ENCODE peak calls at places on chromosome 12, in six cellular contexts. One of them, this sample, is unnamed.

GRCh38 chr12:130576286-130576933 is 139.7 kb downstream of the RIMBP2 start:
- DNase-seq in upper lobe of left lung: no peak
- DNase-seq in B cell: no peak
- DNase-seq in A549: no peak
- DNase-seq in H9: peak; percentile 22
- DNase-seq in heart right ventricle: no peak
- DNase-seq in this sample: no peak

GRCh38 chr12:264269-264668 is 1.6 kb upstream of the SLC6A13 start:
- DNase-seq in upper lobe of left lung: no peak
- DNase-seq in B cell: no peak
- DNase-seq in A549: no peak
- DNase-seq in H9: no peak
- DNase-seq in heart right ventricle: no peak
- DNase-seq in this sample: no peak

GRCh38 chr12:18120899-18121298 is 30.9 kb upstream of the RERGL start:
- DNase-seq in upper lobe of left lung: no peak
- DNase-seq in B cell: no peak
- DNase-seq in A549: no peak
- DNase-seq in H9: no peak
- DNase-seq in heart right ventricle: no peak
- DNase-seq in this sample: no peak

GRCh38 chr12:24719293-24719721 is 229.6 kb downstream of the BCAT1 start:
- DNase-seq in upper lobe of left lung: no peak
- DNase-seq in B cell: peak; percentile 50
- DNase-seq in A549: no peak
- DNase-seq in H9: no peak
- DNase-seq in heart right ventricle: no peak
- DNase-seq in this sample: no peak

GRCh38 chr12:138171-138897 is 71.8 kb downstream of the IQSEC3 start:
- DNase-seq in upper lobe of left lung: no peak
- DNase-seq in B cell: no peak
- DNase-seq in A549: no peak
- DNase-seq in H9: no peak
- DNase-seq in heart right ventricle: no peak
- DNase-seq in this sample: no peak

GRCh38 chr12:104681012-104681690 is 224.4 kb downstream of the CHST11 start:
- DNase-seq in upper lobe of left lung: no peak
- DNase-seq in B cell: no peak
- DNase-seq in A549: no peak
- DNase-seq in H9: no peak
- DNase-seq in heart right ventricle: no peak
- DNase-seq in this sample: no peak

GRCh38 chr12:104622942-104623341 is 166.2 kb downstream of the CHST11 start:
- DNase-seq in upper lobe of left lung: no peak
- DNase-seq in B cell: no peak
- DNase-seq in A549: no peak
- DNase-seq in H9: no peak
- DNase-seq in heart right ventricle: no peak
- DNase-seq in this sample: no peak

GRCh38 chr12:34297790-34298164 is 275.5 kb downstream of the ALG10 start:
- DNase-seq in upper lobe of left lung: no peak
- DNase-seq in B cell: no peak
- DNase-seq in A549: no peak
- DNase-seq in H9: no peak
- DNase-seq in heart right ventricle: peak; percentile 3
- DNase-seq in this sample: no peak

GRCh38 chr12:125065753-125066570 is 727 bp downstream of the AACS start:
- DNase-seq in upper lobe of left lung: no peak
- DNase-seq in B cell: no peak
- DNase-seq in A549: peak; percentile 28
- DNase-seq in H9: no peak
- DNase-seq in heart right ventricle: peak; percentile 23
- DNase-seq in this sample: peak; percentile 37

GRCh38 chr12:66965613-66966012 is 286.7 kb upstream of the GRIP1 start:
- DNase-seq in upper lobe of left lung: no peak
- DNase-seq in B cell: no peak
- DNase-seq in A549: no peak
- DNase-seq in H9: no peak
- DNase-seq in heart right ventricle: no peak
- DNase-seq in this sample: no peak

GRCh38 chr12:86623267-86623666 is 367.1 kb upstream of the MGAT4C start:
- DNase-seq in upper lobe of left lung: no peak
- DNase-seq in B cell: no peak
- DNase-seq in A549: no peak
- DNase-seq in H9: no peak
- DNase-seq in heart right ventricle: no peak
- DNase-seq in this sample: no peak

GRCh38 chr12:49043241-49043640 is 17.4 kb downstream of the KMT2D start:
- DNase-seq in upper lobe of left lung: no peak
- DNase-seq in B cell: no peak
- DNase-seq in A549: no peak
- DNase-seq in H9: no peak
- DNase-seq in heart right ventricle: no peak
- DNase-seq in this sample: no peak

GRCh38 chr12:26080911-26081310 is 43.9 kb downstream of the BHLHE41 start:
- DNase-seq in upper lobe of left lung: no peak
- DNase-seq in B cell: no peak
- DNase-seq in A549: no peak
- DNase-seq in H9: no peak
- DNase-seq in heart right ventricle: no peak
- DNase-seq in this sample: no peak

GRCh38 chr12:123040106-123040505 is 59.6 kb downstream of the ARL6IP4 start:
- DNase-seq in upper lobe of left lung: no peak
- DNase-seq in B cell: no peak
- DNase-seq in A549: no peak
- DNase-seq in H9: no peak
- DNase-seq in heart right ventricle: no peak
- DNase-seq in this sample: no peak

GRCh38 chr12:109523504-109523903 is 46.1 kb downstream of the UBE3B start:
- DNase-seq in upper lobe of left lung: no peak
- DNase-seq in B cell: no peak
- DNase-seq in A549: no peak
- DNase-seq in H9: no peak
- DNase-seq in heart right ventricle: no peak
- DNase-seq in this sample: no peak

GRCh38 chr12:103758310-103759089 is 82.5 kb downstream of the NT5DC3 start:
- DNase-seq in upper lobe of left lung: no peak
- DNase-seq in B cell: no peak
- DNase-seq in A549: no peak
- DNase-seq in H9: no peak
- DNase-seq in heart right ventricle: no peak
- DNase-seq in this sample: no peak

GRCh38 chr12:54206807-54207206 is 18.0 kb upstream of the SMUG1 start:
- DNase-seq in upper lobe of left lung: no peak
- DNase-seq in B cell: no peak
- DNase-seq in A549: no peak
- DNase-seq in H9: no peak
- DNase-seq in heart right ventricle: no peak
- DNase-seq in this sample: no peak

GRCh38 chr12:85633491-85633890 is 202.7 kb downstream of the RASSF9 start:
- DNase-seq in upper lobe of left lung: no peak
- DNase-seq in B cell: no peak
- DNase-seq in A549: no peak
- DNase-seq in H9: no peak
- DNase-seq in heart right ventricle: no peak
- DNase-seq in this sample: no peak

GRCh38 chr12:47741340-47741703 is 16.0 kb upstream of the ENDOU start:
- DNase-seq in upper lobe of left lung: peak; percentile 81
- DNase-seq in B cell: peak; percentile 61
- DNase-seq in A549: no peak
- DNase-seq in H9: no peak
- DNase-seq in heart right ventricle: peak; percentile 84
- DNase-seq in this sample: no peak

GRCh38 chr12:91053951-91054715 is 3.7 kb downstream of the KERA start:
- DNase-seq in upper lobe of left lung: no peak
- DNase-seq in B cell: no peak
- DNase-seq in A549: no peak
- DNase-seq in H9: no peak
- DNase-seq in heart right ventricle: no peak
- DNase-seq in this sample: no peak

GRCh38 chr12:104485651-104486341 is 29.0 kb downstream of the CHST11 start:
- DNase-seq in upper lobe of left lung: no peak
- DNase-seq in B cell: no peak
- DNase-seq in A549: no peak
- DNase-seq in H9: no peak
- DNase-seq in heart right ventricle: no peak
- DNase-seq in this sample: no peak

GRCh38 chr12:101570022-101570421 is 24.7 kb upstream of the MYBPC1 start:
- DNase-seq in upper lobe of left lung: no peak
- DNase-seq in B cell: no peak
- DNase-seq in A549: no peak
- DNase-seq in H9: no peak
- DNase-seq in heart right ventricle: no peak
- DNase-seq in this sample: no peak

GRCh38 chr12:47590771-47591368 is 115.0 kb downstream of the RPAP3 start:
- DNase-seq in upper lobe of left lung: no peak
- DNase-seq in B cell: no peak
- DNase-seq in A549: no peak
- DNase-seq in H9: no peak
- DNase-seq in heart right ventricle: no peak
- DNase-seq in this sample: no peak

GRCh38 chr12:57724003-57724935 is 14.3 kb downstream of the AGAP2 start:
- DNase-seq in upper lobe of left lung: no peak
- DNase-seq in B cell: no peak
- DNase-seq in A549: no peak
- DNase-seq in H9: no peak
- DNase-seq in heart right ventricle: no peak
- DNase-seq in this sample: peak; percentile 32

DNA sequence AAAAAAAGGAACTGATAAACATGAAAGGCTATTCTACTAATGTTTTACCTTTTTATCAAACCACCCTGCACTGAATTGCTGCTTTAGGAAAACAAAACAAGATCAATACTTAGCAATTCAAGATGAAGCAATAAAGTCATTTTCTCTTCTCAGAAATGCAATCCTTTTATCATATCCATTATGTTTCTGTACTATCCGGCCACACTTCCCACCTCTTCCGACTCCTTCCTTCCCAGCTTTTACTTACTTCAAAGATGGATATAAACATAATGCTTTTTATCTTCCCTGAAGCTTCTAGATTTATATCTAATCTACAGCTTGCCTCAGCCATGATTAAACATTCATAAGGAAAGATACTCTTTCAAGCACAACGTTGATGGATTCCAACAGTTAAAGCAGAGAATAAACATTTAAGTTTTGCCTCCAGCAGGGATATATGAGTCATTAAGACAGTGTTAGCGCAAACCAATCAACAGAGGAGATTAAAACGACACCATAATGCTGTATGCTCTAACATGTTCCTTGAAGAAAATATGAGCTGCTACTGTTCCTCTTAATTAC is 74.7 kb upstream of the BBS10 start:
- DNase-seq in upper lobe of left lung: no peak
- DNase-seq in B cell: no peak
- DNase-seq in A549: no peak
- DNase-seq in H9: no peak
- DNase-seq in heart right ventricle: no peak
- DNase-seq in this sample: no peak
- TF ChIP-seq CTCF in upper lobe of left lung: no peak
- TF ChIP-seq CTCF in B cell: no peak
- TF ChIP-seq CTCF in A549: no peak
- TF ChIP-seq CTCF in H9: no peak
- TF ChIP-seq CTCF in heart right ventricle: no peak
- TF ChIP-seq CTCF in this sample: no peak

GRCh38 chr12:13044002-13044858 is at the start of gene FAM234B:
- DNase-seq in upper lobe of left lung: peak; percentile 78
- DNase-seq in B cell: peak; percentile 67
- DNase-seq in A549: peak; percentile 88
- DNase-seq in H9: peak; percentile 87
- DNase-seq in heart right ventricle: peak; percentile 88
- DNase-seq in this sample: peak; percentile 87
- TF ChIP-seq CTCF in upper lobe of left lung: peak; percentile 37
- TF ChIP-seq CTCF in B cell: no peak
- TF ChIP-seq CTCF in A549: peak; percentile 28
- TF ChIP-seq CTCF in H9: peak; percentile 57
- TF ChIP-seq CTCF in heart right ventricle: peak; percentile 43
- TF ChIP-seq CTCF in this sample: peak; percentile 17

GRCh38 chr12:29569392-29569791 is 71.9 kb upstream of the OVCH1 start:
- DNase-seq in upper lobe of left lung: no peak
- DNase-seq in B cell: no peak
- DNase-seq in A549: no peak
- DNase-seq in H9: no peak
- DNase-seq in heart right ventricle: no peak
- DNase-seq in this sample: no peak

GRCh38 chr12:29572938-29573337 is 75.5 kb upstream of the OVCH1 start:
- DNase-seq in upper lobe of left lung: no peak
- DNase-seq in B cell: no peak
- DNase-seq in A549: no peak
- DNase-seq in H9: no peak
- DNase-seq in heart right ventricle: no peak
- DNase-seq in this sample: no peak

GRCh38 chr12:29578070-29578469 is 80.6 kb upstream of the OVCH1 start:
- DNase-seq in upper lobe of left lung: no peak
- DNase-seq in B cell: no peak
- DNase-seq in A549: no peak
- DNase-seq in H9: no peak
- DNase-seq in heart right ventricle: no peak
- DNase-seq in this sample: no peak

GRCh38 chr12:29578731-29579130 is 81.2 kb upstream of the OVCH1 start:
- DNase-seq in upper lobe of left lung: no peak
- DNase-seq in B cell: no peak
- DNase-seq in A549: no peak
- DNase-seq in H9: no peak
- DNase-seq in heart right ventricle: no peak
- DNase-seq in this sample: no peak

DNA sequence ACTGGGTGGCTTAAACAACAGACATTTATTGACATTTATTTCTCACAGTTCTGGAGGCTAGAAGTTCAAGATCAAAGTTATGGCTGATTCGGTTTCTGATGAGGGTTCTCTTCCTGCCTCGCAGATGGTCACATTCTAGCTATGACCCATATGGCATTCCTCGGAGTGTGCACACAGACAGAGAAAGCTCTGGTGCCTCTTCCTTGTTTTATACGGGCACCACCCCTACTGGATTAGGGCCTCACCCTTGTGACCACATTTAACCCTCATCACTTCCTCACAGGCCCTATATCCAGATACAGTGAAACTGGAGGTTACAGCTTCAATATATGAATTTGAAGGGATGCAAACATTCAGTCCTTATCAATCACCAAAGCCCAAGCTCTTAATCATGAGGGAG is 77.0 kb upstream of the OVCH1 start:
- DNase-seq in upper lobe of left lung: no peak
- DNase-seq in B cell: no peak
- DNase-seq in A549: no peak
- DNase-seq in H9: no peak
- DNase-seq in heart right ventricle: no peak
- DNase-seq in this sample: no peak
- TF ChIP-seq CTCF in upper lobe of left lung: no peak
- TF ChIP-seq CTCF in B cell: no peak
- TF ChIP-seq CTCF in A549: no peak
- TF ChIP-seq CTCF in H9: no peak
- TF ChIP-seq CTCF in heart right ventricle: no peak
- TF ChIP-seq CTCF in this sample: no peak

DNA sequence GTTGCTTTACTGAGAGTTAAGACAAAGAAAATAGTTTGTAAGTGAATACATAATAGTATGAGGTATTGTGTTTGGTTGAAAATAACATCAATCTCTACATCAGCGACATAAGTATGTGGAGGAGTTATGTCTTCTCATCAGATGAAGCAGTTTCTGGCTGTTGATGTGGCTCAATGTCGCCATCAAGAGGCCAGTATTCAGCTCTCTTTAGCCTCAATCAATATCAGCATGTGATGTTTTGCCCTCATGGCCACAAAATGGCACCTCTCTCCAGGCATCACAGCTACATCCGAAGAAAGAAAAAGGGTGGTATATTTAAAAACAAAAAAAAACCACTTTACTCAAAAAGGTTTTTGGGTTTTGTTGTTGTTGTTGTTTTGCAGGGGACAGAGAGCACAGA is 302.3 kb upstream of the TMEM132C start:
- DNase-seq in upper lobe of left lung: no peak
- DNase-seq in B cell: no peak
- DNase-seq in A549: no peak
- DNase-seq in H9: no peak
- DNase-seq in heart right ventricle: no peak
- DNase-seq in this sample: no peak
- TF ChIP-seq CTCF in upper lobe of left lung: no peak
- TF ChIP-seq CTCF in B cell: no peak
- TF ChIP-seq CTCF in A549: no peak
- TF ChIP-seq CTCF in H9: peak; percentile 59
- TF ChIP-seq CTCF in heart right ventricle: no peak
- TF ChIP-seq CTCF in this sample: no peak